ENCODE peak calls at places on chromosomes 4 and X, in five cellular contexts. One of them, this sample, is unnamed.
A peak's percentile ranks its signal among the peaks of the same experiment; 100 is the strongest.

GRCh38 chrX:9341305-9342201 is 123.3 kb upstream of the TBL1X start:
- DNase-seq in skeletal muscle cell: no peak
- DNase-seq in lower lobe of right lung: peak; percentile 82
- DNase-seq in ureter: peak; percentile 75
- DNase-seq in astrocyte of the spinal cord: peak; percentile 55
- DNase-seq in this sample: no peak

GRCh38 chr4:29770627-29771026 is 949.5 kb upstream of the PCDH7 start:
- DNase-seq in skeletal muscle cell: peak; percentile 4
- DNase-seq in lower lobe of right lung: no peak
- DNase-seq in ureter: no peak
- DNase-seq in astrocyte of the spinal cord: peak; percentile 11
- DNase-seq in this sample: no peak

GRCh38 chrX:41337140-41337539 is 3.2 kb downstream of the DDX3X start:
- DNase-seq in skeletal muscle cell: no peak
- DNase-seq in lower lobe of right lung: no peak
- DNase-seq in ureter: no peak
- DNase-seq in astrocyte of the spinal cord: no peak
- DNase-seq in this sample: no peak

GRCh38 chr4:101421393-101421792 is 74.1 kb upstream of the PPP3CA start:
- DNase-seq in skeletal muscle cell: no peak
- DNase-seq in lower lobe of right lung: no peak
- DNase-seq in ureter: no peak
- DNase-seq in astrocyte of the spinal cord: no peak
- DNase-seq in this sample: no peak

GRCh38 chr4:38366997-38367396 is 297.0 kb upstream of the KLF3 start:
- DNase-seq in skeletal muscle cell: no peak
- DNase-seq in lower lobe of right lung: no peak
- DNase-seq in ureter: no peak
- DNase-seq in astrocyte of the spinal cord: no peak
- DNase-seq in this sample: no peak

GRCh38 chr4:107794001-107794400 is 30.7 kb upstream of the SGMS2 start:
- DNase-seq in skeletal muscle cell: no peak
- DNase-seq in lower lobe of right lung: no peak
- DNase-seq in ureter: no peak
- DNase-seq in astrocyte of the spinal cord: no peak
- DNase-seq in this sample: no peak

GRCh38 chr4:180234730-180235129 is 2008.5 kb upstream of the TENM3 start:
- DNase-seq in skeletal muscle cell: no peak
- DNase-seq in lower lobe of right lung: no peak
- DNase-seq in ureter: no peak
- DNase-seq in astrocyte of the spinal cord: no peak
- DNase-seq in this sample: no peak

GRCh38 chr4:10731162-10731561 is 46.6 kb upstream of the CLNK start:
- DNase-seq in skeletal muscle cell: no peak
- DNase-seq in lower lobe of right lung: no peak
- DNase-seq in ureter: no peak
- DNase-seq in astrocyte of the spinal cord: no peak
- DNase-seq in this sample: no peak

GRCh38 chrX:39574178-39574577 is 523.6 kb downstream of the BCOR start:
- DNase-seq in skeletal muscle cell: no peak
- DNase-seq in lower lobe of right lung: no peak
- DNase-seq in ureter: no peak
- DNase-seq in astrocyte of the spinal cord: no peak
- DNase-seq in this sample: no peak

GRCh38 chr4:185741795-185742194 is 70.2 kb downstream of the SORBS2 start:
- DNase-seq in skeletal muscle cell: no peak
- DNase-seq in lower lobe of right lung: no peak
- DNase-seq in ureter: no peak
- DNase-seq in astrocyte of the spinal cord: no peak
- DNase-seq in this sample: no peak

GRCh38 chr4:120693817-120694216 is 228.7 kb downstream of the PRDM5 start:
- DNase-seq in skeletal muscle cell: no peak
- DNase-seq in lower lobe of right lung: no peak
- DNase-seq in ureter: no peak
- DNase-seq in astrocyte of the spinal cord: no peak
- DNase-seq in this sample: no peak

GRCh38 chrX:8684201-8684600 is 47.7 kb downstream of the ANOS1 start:
- DNase-seq in skeletal muscle cell: no peak
- DNase-seq in lower lobe of right lung: no peak
- DNase-seq in ureter: no peak
- DNase-seq in astrocyte of the spinal cord: no peak
- DNase-seq in this sample: no peak

GRCh38 chrX:148422531-148422930 is 77.9 kb upstream of the AFF2 start:
- DNase-seq in skeletal muscle cell: no peak
- DNase-seq in lower lobe of right lung: no peak
- DNase-seq in ureter: no peak
- DNase-seq in astrocyte of the spinal cord: peak; percentile 30
- DNase-seq in this sample: no peak

GRCh38 chr4:8010618-8011017 is 71.0 kb upstream of the AFAP1 start:
- DNase-seq in skeletal muscle cell: peak; percentile 22
- DNase-seq in lower lobe of right lung: no peak
- DNase-seq in ureter: no peak
- DNase-seq in astrocyte of the spinal cord: peak; percentile 61
- DNase-seq in this sample: peak; percentile 93

GRCh38 chrX:56232221-56233082 is at the start of gene KLF8:
- DNase-seq in skeletal muscle cell: no peak
- DNase-seq in lower lobe of right lung: peak; percentile 69
- DNase-seq in ureter: peak; percentile 72
- DNase-seq in astrocyte of the spinal cord: no peak
- DNase-seq in this sample: no peak

GRCh38 chr4:2406920-2407319 is 11.5 kb downstream of the ZFYVE28 start:
- DNase-seq in skeletal muscle cell: no peak
- DNase-seq in lower lobe of right lung: no peak
- DNase-seq in ureter: no peak
- DNase-seq in astrocyte of the spinal cord: no peak
- DNase-seq in this sample: no peak

GRCh38 chr4:88382621-88383020 is 4.0 kb downstream of the HERC6 start:
- DNase-seq in skeletal muscle cell: no peak
- DNase-seq in lower lobe of right lung: no peak
- DNase-seq in ureter: no peak
- DNase-seq in astrocyte of the spinal cord: no peak
- DNase-seq in this sample: no peak

GRCh38 chr4:83219344-83219990 is 65.1 kb downstream of the COQ2 start:
- DNase-seq in skeletal muscle cell: no peak
- DNase-seq in lower lobe of right lung: peak; percentile 57
- DNase-seq in ureter: no peak
- DNase-seq in astrocyte of the spinal cord: no peak
- DNase-seq in this sample: no peak

GRCh38 chr4:125541836-125542235 is 227.1 kb downstream of the FAT4 start:
- DNase-seq in skeletal muscle cell: no peak
- DNase-seq in lower lobe of right lung: no peak
- DNase-seq in ureter: no peak
- DNase-seq in astrocyte of the spinal cord: no peak
- DNase-seq in this sample: no peak

GRCh38 chr4:123256006-123256405 is 140.6 kb upstream of the SPRY1 start:
- DNase-seq in skeletal muscle cell: no peak
- DNase-seq in lower lobe of right lung: no peak
- DNase-seq in ureter: no peak
- DNase-seq in astrocyte of the spinal cord: no peak
- DNase-seq in this sample: no peak

GRCh38 chr4:6716958-6717655 is 1.1 kb downstream of the BLOC1S4 start:
- DNase-seq in skeletal muscle cell: no peak
- DNase-seq in lower lobe of right lung: no peak
- DNase-seq in ureter: no peak
- DNase-seq in astrocyte of the spinal cord: no peak
- DNase-seq in this sample: no peak

GRCh38 chr4:126888968-126889367 is 743.8 kb upstream of the INTU start:
- DNase-seq in skeletal muscle cell: peak; percentile 26
- DNase-seq in lower lobe of right lung: no peak
- DNase-seq in ureter: no peak
- DNase-seq in astrocyte of the spinal cord: peak; percentile 53
- DNase-seq in this sample: no peak

GRCh38 chr4:178781779-178782178 is 1339.5 kb upstream of the AGA start:
- DNase-seq in skeletal muscle cell: no peak
- DNase-seq in lower lobe of right lung: no peak
- DNase-seq in ureter: no peak
- DNase-seq in astrocyte of the spinal cord: no peak
- DNase-seq in this sample: no peak

GRCh38 chrX:115609621-115610020 is 48.6 kb downstream of the PLS3 start:
- DNase-seq in skeletal muscle cell: no peak
- DNase-seq in lower lobe of right lung: no peak
- DNase-seq in ureter: no peak
- DNase-seq in astrocyte of the spinal cord: no peak
- DNase-seq in this sample: no peak